ENCODE peak calls at places on chromosomes 7 and 10, in four cellular contexts. H is HepG2, Q is H1, I is K562. G is an unnamed sample.
A peak's percentile ranks its signal among the peaks of the same experiment; 100 is the strongest.

GRCh38 chr7:96233084-96233483 is 88.8 kb downstream of the SLC25A13 start:
- DNase-seq in Q (no peak), I (no peak), H (no peak), G (no peak)

GRCh38 chr7:47392241-47392759 is 189.6 kb downstream of the TNS3 start:
- DNase-seq in I (peak; percentile 41), H (no peak), Q (no peak), G (no peak)

GRCh38 chr7:2950578-2950977 is 93.1 kb downstream of the CARD11 start:
- DNase-seq in I (no peak), H (no peak), Q (no peak), G (no peak)

GRCh38 chr10:72170263-72170662 is 45.5 kb upstream of the ANAPC16 start:
- DNase-seq in H (peak; percentile 13), Q (no peak), I (no peak), G (peak; percentile 35)

GRCh38 chr10:71255817-71256660 is 43.7 kb downstream of the UNC5B start:
- DNase-seq in H (no peak), I (no peak), Q (no peak), G (no peak)

GRCh38 chr7:124783271-124783670 is 17.7 kb upstream of the GPR37 start:
- DNase-seq in Q (no peak), H (no peak), I (no peak), G (no peak)

GRCh38 chr10:35096312-35096711 is 6.2 kb upstream of the CUL2 start:
- DNase-seq in H (no peak), I (no peak), Q (no peak), G (no peak)

GRCh38 chr10:46267132-46267985 is 19.4 kb upstream of the ANTXRL start:
- DNase-seq in I (no peak), Q (no peak), H (no peak), G (no peak)

GRCh38 chr7:26078437-26079362 is 73.3 kb upstream of the NFE2L3 start:
- DNase-seq in Q (peak; percentile 36), I (peak; percentile 23), H (peak; percentile 57), G (peak; percentile 69)

GRCh38 chr10:23404461-23404980 is 34.4 kb upstream of the OTUD1 start:
- DNase-seq in I (no peak), H (no peak), Q (no peak), G (no peak)

GRCh38 chr10:12484945-12485805 is 135.8 kb downstream of the CAMK1D start:
- DNase-seq in I (no peak), H (peak; percentile 13), Q (peak; percentile 9), G (peak; percentile 13)

GRCh38 chr7:92646966-92647625 is 56.9 kb upstream of the FAM133B start:
- DNase-seq in Q (no peak), I (no peak), H (no peak), G (no peak)

GRCh38 chr10:56745490-56745889 is 384.4 kb upstream of the ZWINT start:
- DNase-seq in I (no peak), Q (no peak), H (no peak), G (no peak)

GRCh38 chr7:55517936-55518689 is 54.2 kb downstream of the VOPP1 start:
- DNase-seq in H (no peak), Q (no peak), I (no peak), G (no peak)

GRCh38 chr7:55518836-55519235 is 53.5 kb downstream of the VOPP1 start:
- DNase-seq in H (no peak), Q (no peak), I (no peak), G (no peak)

GRCh38 chr7:55515569-55516279 is 56.6 kb downstream of the VOPP1 start:
- DNase-seq in H (no peak), I (no peak), Q (no peak), G (no peak)

GRCh38 chr7:55516399-55516798 is 55.9 kb downstream of the VOPP1 start:
- DNase-seq in H (no peak), Q (no peak), I (no peak), G (no peak)

DNA sequence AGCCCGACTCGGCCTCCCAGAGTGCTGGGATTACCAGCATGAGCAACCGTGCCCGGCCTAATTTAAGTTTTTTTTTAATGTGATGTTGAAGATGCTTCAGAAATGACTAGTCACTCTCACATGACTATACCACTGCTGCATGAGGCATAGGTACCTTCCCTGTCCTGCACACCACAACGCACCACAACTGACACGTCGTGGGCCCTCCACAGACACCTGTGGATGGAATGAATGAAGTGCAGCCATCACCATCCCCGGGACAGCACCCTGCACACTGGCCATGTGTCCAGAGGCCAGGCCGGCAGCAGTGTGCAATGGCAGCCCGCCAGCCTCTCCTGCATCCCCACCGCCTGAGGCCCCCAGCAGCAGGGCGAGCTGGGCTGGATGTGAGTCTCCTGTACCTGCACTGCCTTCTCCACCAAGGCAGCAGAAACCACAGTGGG is 55.1 kb downstream of the VOPP1 start:
- DNase-seq in Q (no peak), H (no peak), I (no peak), G (no peak)
- TF ChIP-seq JUN in Q (no peak), H (no peak), I (no peak), G (no peak)

GRCh38 chr10:36886303-36886891 is 239.0 kb upstream of the ANKRD30A start:
- DNase-seq in H (no peak), I (no peak), Q (no peak), G (no peak)

GRCh38 chr10:36880898-36881297 is 244.5 kb upstream of the ANKRD30A start:
- DNase-seq in I (no peak), Q (no peak), H (peak; percentile 21), G (peak; percentile 6)

GRCh38 chr10:36885746-36886145 is 239.7 kb upstream of the ANKRD30A start:
- DNase-seq in I (no peak), Q (no peak), H (no peak), G (no peak)

DNA sequence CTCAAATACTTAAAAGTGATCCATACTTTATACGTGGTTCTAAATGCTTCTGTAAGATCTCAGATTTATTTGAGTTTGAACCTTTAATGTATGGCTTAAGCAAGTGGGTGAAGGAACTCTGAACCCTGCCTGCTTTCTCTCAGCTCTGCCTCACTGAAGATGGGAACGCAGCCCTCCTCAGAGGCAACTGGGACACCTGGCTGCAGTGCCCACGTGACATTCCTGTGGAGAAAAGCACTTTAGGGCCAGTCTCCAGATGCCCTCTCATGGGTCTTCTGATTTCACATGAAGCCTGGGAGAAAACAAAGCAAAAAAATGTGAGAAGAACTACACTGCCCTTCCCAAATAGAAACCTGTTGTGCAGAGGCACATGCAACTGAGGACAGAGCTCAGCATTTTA is 242.6 kb upstream of the ANKRD30A start:
- DNase-seq in Q (no peak), H (no peak), I (no peak), G (no peak)
- TF ChIP-seq CEBPB in Q (no peak), H (no peak), I (no peak), G (no peak)

GRCh38 chr10:117256910-117257309 is 16.0 kb downstream of the SLC18A2 start:
- DNase-seq in H (no peak), I (no peak), Q (no peak), G (no peak)

GRCh38 chr10:117260094-117260493 is 19.2 kb downstream of the SLC18A2 start:
- DNase-seq in I (no peak), H (no peak), Q (no peak), G (no peak)

GRCh38 chr10:117257701-117258100 is 16.8 kb downstream of the SLC18A2 start:
- DNase-seq in H (no peak), Q (no peak), I (no peak), G (no peak)

GRCh38 chr10:117261501-117261900 is 20.6 kb downstream of the SLC18A2 start:
- DNase-seq in H (no peak), I (no peak), Q (no peak), G (no peak)

DNA sequence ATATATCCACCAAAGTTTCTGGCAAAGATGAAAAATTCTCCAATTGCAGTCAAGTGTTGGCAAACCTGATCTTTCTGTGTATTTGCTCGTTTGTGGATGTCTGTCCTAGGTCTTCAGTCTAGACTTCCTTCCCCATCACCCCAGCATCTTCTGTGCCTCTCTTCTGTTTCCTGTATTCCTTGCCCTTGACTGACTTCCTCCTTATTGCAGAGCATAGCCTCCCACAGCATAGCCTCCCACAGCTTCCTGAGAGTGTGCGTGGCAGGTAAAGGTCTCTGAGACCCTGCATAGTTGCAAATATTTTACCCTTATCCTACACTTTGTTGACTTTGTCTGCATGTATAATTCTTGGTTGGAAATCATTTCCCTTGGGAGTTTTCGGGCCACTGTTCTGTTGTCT is 18.4 kb downstream of the SLC18A2 start:
- DNase-seq in I (no peak), H (no peak), Q (no peak), G (no peak)
- TF ChIP-seq JUN in I (no peak), H (no peak), Q (no peak), G (no peak)

GRCh38 chr7:100087055-100087750 is 1.6 kb upstream of the COPS6 start:
- DNase-seq in I (no peak), H (no peak), Q (no peak), G (peak; percentile 56)
- TF ChIP-seq CEBPB in I (no peak), H (no peak), Q (no peak), G (no peak)

GRCh38 chr10:22253578-22253882 is 35.7 kb upstream of the EBLN1 start:
- DNase-seq in H (no peak), I (no peak), Q (no peak), G (no peak)

GRCh38 chr10:22252801-22253577 is 35.2 kb upstream of the EBLN1 start:
- DNase-seq in Q (no peak), H (no peak), I (no peak), G (no peak)

GRCh38 chr10:22251751-22252285 is 34.0 kb upstream of the EBLN1 start:
- DNase-seq in Q (no peak), H (no peak), I (no peak), G (peak; percentile 41)

GRCh38 chr10:22250897-22251605 is 33.2 kb upstream of the EBLN1 start:
- DNase-seq in H (no peak), Q (no peak), I (no peak), G (no peak)

GRCh38 chr10:22252286-22252800 is 34.5 kb upstream of the EBLN1 start:
- DNase-seq in Q (no peak), I (no peak), H (no peak), G (no peak)
- TF ChIP-seq JUN in Q (no peak), I (no peak), H (no peak), G (no peak)

DNA sequence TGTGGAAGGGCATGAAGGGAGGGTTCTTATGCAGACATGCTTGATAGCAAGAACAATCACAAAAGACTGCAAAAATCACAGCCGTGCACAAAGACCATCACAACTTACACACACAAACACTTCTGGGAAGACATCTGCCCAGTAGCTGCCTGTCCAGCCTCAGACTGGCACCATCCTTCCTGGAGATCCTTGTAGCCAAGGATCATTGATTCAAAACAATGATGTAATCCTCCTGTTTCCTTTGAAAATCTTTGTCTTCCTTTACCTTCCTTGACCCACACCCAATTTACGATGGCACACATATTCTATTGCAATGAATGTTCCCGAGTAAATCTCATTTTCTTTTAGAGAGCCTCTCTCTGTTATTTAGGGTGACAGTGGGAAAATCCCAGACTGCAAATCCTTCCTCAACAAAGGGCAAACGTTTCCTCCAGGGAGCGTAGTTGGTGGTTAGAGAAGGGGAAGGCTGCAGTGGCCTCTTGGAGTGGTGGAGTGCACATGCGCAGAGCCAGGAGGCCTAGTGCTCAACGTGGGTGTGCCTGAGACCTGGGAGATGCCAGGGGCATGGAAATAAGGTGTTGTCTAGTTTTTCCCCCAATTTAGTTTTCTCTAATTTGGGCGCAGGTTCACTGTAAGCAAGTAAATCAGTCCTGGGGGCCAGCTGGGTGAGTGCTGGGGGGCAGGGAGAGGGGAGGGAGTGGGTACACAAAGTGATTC is 3.1 kb upstream of the INPP5A start:
- DNase-seq in H (no peak), I (no peak), Q (no peak), G (no peak)
- TF ChIP-seq CEBPB in H (no peak), I (no peak), Q (no peak), G (no peak)

GRCh38 chr10:16761300-16761699 is 55.9 kb downstream of the RSU1 start:
- DNase-seq in Q (no peak), I (no peak), H (no peak), G (no peak)
- TF ChIP-seq JUN in Q (no peak), I (no peak), H (no peak), G (no peak)